ENCODE peak calls at places on chromosomes 7 and 10, in six cellular contexts. One of them, this sample, is unnamed.

GRCh38 chr7:38700111-38700510 is 68.9 kb upstream of the AMPH start:
- DNase-seq in BJ: no peak
- DNase-seq in neuronal stem cell: no peak
- DNase-seq in fibroblast of lung: no peak
- DNase-seq in GM06990: no peak
- DNase-seq in CD8-positive, alpha-beta memory T cell: no peak
- DNase-seq in this sample: no peak

GRCh38 chr7:28395806-28396205 is 16.5 kb upstream of the CREB5 start:
- DNase-seq in neuronal stem cell: no peak
- DNase-seq in GM06990: no peak
- DNase-seq in fibroblast of lung: peak
- DNase-seq in BJ: no peak
- DNase-seq in CD8-positive, alpha-beta memory T cell: no peak
- DNase-seq in this sample: no peak

GRCh38 chr7:30159153-30159552 is 24.4 kb downstream of the MTURN start:
- DNase-seq in GM06990: no peak
- DNase-seq in fibroblast of lung: no peak
- DNase-seq in BJ: no peak
- DNase-seq in CD8-positive, alpha-beta memory T cell: no peak
- DNase-seq in neuronal stem cell: no peak
- DNase-seq in this sample: no peak

GRCh38 chr7:7970620-7971307 is 2.2 kb downstream of the GLCCI1 start:
- DNase-seq in neuronal stem cell: peak
- DNase-seq in CD8-positive, alpha-beta memory T cell: peak
- DNase-seq in fibroblast of lung: no peak
- DNase-seq in GM06990: no peak
- DNase-seq in BJ: no peak
- DNase-seq in this sample: no peak

GRCh38 chr7:28954446-28954845 is 3.7 kb downstream of the TRIL start:
- DNase-seq in BJ: no peak
- DNase-seq in GM06990: no peak
- DNase-seq in neuronal stem cell: no peak
- DNase-seq in fibroblast of lung: peak
- DNase-seq in CD8-positive, alpha-beta memory T cell: no peak
- DNase-seq in this sample: no peak

GRCh38 chr10:25405871-25406270 is 231.1 kb downstream of the GPR158 start:
- DNase-seq in fibroblast of lung: no peak
- DNase-seq in neuronal stem cell: no peak
- DNase-seq in CD8-positive, alpha-beta memory T cell: no peak
- DNase-seq in BJ: no peak
- DNase-seq in GM06990: no peak
- DNase-seq in this sample: no peak

GRCh38 chr10:97676770-97677581 is 10.1 kb downstream of the AVPI1 start:
- DNase-seq in CD8-positive, alpha-beta memory T cell: peak
- DNase-seq in GM06990: peak
- DNase-seq in neuronal stem cell: peak
- DNase-seq in fibroblast of lung: peak
- DNase-seq in BJ: no peak
- DNase-seq in this sample: no peak

GRCh38 chr10:77024456-77024855 is 613.2 kb downstream of the KCNMA1 start:
- DNase-seq in CD8-positive, alpha-beta memory T cell: no peak
- DNase-seq in neuronal stem cell: no peak
- DNase-seq in BJ: no peak
- DNase-seq in GM06990: no peak
- DNase-seq in fibroblast of lung: peak
- DNase-seq in this sample: no peak

GRCh38 chr10:14478639-14479038 is 147.9 kb upstream of the FRMD4A start:
- DNase-seq in CD8-positive, alpha-beta memory T cell: no peak
- DNase-seq in GM06990: no peak
- DNase-seq in fibroblast of lung: peak
- DNase-seq in BJ: peak
- DNase-seq in neuronal stem cell: peak
- DNase-seq in this sample: no peak

GRCh38 chr7:80997841-80998240 is 79.0 kb upstream of the SEMA3C start:
- DNase-seq in CD8-positive, alpha-beta memory T cell: no peak
- DNase-seq in neuronal stem cell: no peak
- DNase-seq in GM06990: no peak
- DNase-seq in BJ: no peak
- DNase-seq in fibroblast of lung: no peak
- DNase-seq in this sample: no peak

GRCh38 chr10:5547934-5548660 is 23.3 kb downstream of the CALML3 start:
- DNase-seq in BJ: no peak
- DNase-seq in neuronal stem cell: no peak
- DNase-seq in fibroblast of lung: no peak
- DNase-seq in CD8-positive, alpha-beta memory T cell: no peak
- DNase-seq in GM06990: no peak
- DNase-seq in this sample: no peak

GRCh38 chr7:821688-822087 is 10.6 kb upstream of the SUN1 start:
- DNase-seq in GM06990: no peak
- DNase-seq in fibroblast of lung: no peak
- DNase-seq in neuronal stem cell: no peak
- DNase-seq in BJ: no peak
- DNase-seq in CD8-positive, alpha-beta memory T cell: no peak
- DNase-seq in this sample: no peak

GRCh38 chr7:30922596-30922995 is 10.9 kb downstream of the AQP1 start:
- DNase-seq in fibroblast of lung: no peak
- DNase-seq in neuronal stem cell: no peak
- DNase-seq in BJ: no peak
- DNase-seq in CD8-positive, alpha-beta memory T cell: no peak
- DNase-seq in GM06990: no peak
- DNase-seq in this sample: no peak

GRCh38 chr7:18041202-18041601 is 13.6 kb upstream of the PRPS1L1 start:
- DNase-seq in neuronal stem cell: no peak
- DNase-seq in fibroblast of lung: peak
- DNase-seq in BJ: no peak
- DNase-seq in GM06990: no peak
- DNase-seq in CD8-positive, alpha-beta memory T cell: no peak
- DNase-seq in this sample: no peak

GRCh38 chr10:128730922-128731321 is 604.7 kb upstream of the MKI67 start:
- DNase-seq in BJ: no peak
- DNase-seq in fibroblast of lung: no peak
- DNase-seq in GM06990: no peak
- DNase-seq in neuronal stem cell: no peak
- DNase-seq in CD8-positive, alpha-beta memory T cell: no peak
- DNase-seq in this sample: no peak

GRCh38 chr7:64999165-65000004 is 7.1 kb downstream of the ERV3-1 start:
- DNase-seq in GM06990: peak
- DNase-seq in BJ: no peak
- DNase-seq in fibroblast of lung: peak
- DNase-seq in CD8-positive, alpha-beta memory T cell: no peak
- DNase-seq in neuronal stem cell: no peak
- DNase-seq in this sample: no peak

GRCh38 chr10:122852261-122852660 is 6.6 kb upstream of the CUZD1 start:
- DNase-seq in CD8-positive, alpha-beta memory T cell: no peak
- DNase-seq in neuronal stem cell: no peak
- DNase-seq in fibroblast of lung: no peak
- DNase-seq in BJ: no peak
- DNase-seq in GM06990: no peak
- DNase-seq in this sample: no peak

GRCh38 chr10:101704306-101704705 is 9.3 kb upstream of the FBXW4 start:
- DNase-seq in fibroblast of lung: no peak
- DNase-seq in GM06990: no peak
- DNase-seq in BJ: no peak
- DNase-seq in neuronal stem cell: no peak
- DNase-seq in CD8-positive, alpha-beta memory T cell: no peak
- DNase-seq in this sample: no peak

GRCh38 chr7:66921918-66922486 is 977 bp downstream of the TMEM248 start:
- DNase-seq in CD8-positive, alpha-beta memory T cell: peak
- DNase-seq in fibroblast of lung: no peak
- DNase-seq in GM06990: no peak
- DNase-seq in neuronal stem cell: no peak
- DNase-seq in BJ: no peak
- DNase-seq in this sample: no peak

GRCh38 chr10:17609523-17610079 is 7.6 kb downstream of the HACD1 start:
- DNase-seq in fibroblast of lung: no peak
- DNase-seq in neuronal stem cell: no peak
- DNase-seq in CD8-positive, alpha-beta memory T cell: no peak
- DNase-seq in GM06990: no peak
- DNase-seq in BJ: no peak
- DNase-seq in this sample: no peak

GRCh38 chr7:149355390-149356048 is 93.5 kb downstream of the ZNF783 start:
- DNase-seq in CD8-positive, alpha-beta memory T cell: no peak
- DNase-seq in GM06990: no peak
- DNase-seq in fibroblast of lung: no peak
- DNase-seq in neuronal stem cell: no peak
- DNase-seq in BJ: no peak
- DNase-seq in this sample: no peak

DNA sequence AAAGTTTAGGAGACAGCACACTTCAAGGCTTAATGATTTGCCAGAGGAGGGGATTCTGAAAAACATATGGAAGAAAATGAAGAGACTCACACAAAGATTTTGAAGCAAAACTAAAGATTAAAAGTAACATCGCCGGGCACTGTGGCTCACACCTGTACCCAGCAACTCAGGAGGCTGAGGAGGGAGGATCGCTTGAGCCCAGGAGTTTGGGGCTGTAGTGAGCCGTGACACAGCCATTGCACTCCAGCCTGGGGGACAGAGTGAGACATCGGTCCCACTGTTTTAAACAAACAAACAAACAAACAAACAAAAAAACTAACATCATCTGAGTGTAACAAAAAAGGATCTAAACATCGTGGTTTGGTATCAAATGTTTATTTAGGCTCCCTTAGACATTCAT is 33.7 kb upstream of the DAGLB start:
- DNase-seq in neuronal stem cell: no peak
- DNase-seq in BJ: no peak
- DNase-seq in CD8-positive, alpha-beta memory T cell: no peak
- DNase-seq in fibroblast of lung: no peak
- DNase-seq in GM06990: no peak
- DNase-seq in this sample: no peak
- H3K4me3 ChIP-seq in neuronal stem cell: no peak
- H3K4me3 ChIP-seq in BJ: no peak
- H3K4me3 ChIP-seq in CD8-positive, alpha-beta memory T cell: no peak
- H3K4me3 ChIP-seq in fibroblast of lung: peak
- H3K4me3 ChIP-seq in GM06990: no peak
- H3K4me3 ChIP-seq in this sample: no peak

GRCh38 chr7:116673504-116673865 is 1.5 kb downstream of the MET start:
- DNase-seq in GM06990: no peak
- DNase-seq in fibroblast of lung: no peak
- DNase-seq in neuronal stem cell: no peak
- DNase-seq in BJ: no peak
- DNase-seq in CD8-positive, alpha-beta memory T cell: no peak
- DNase-seq in this sample: no peak
- H3K4me3 ChIP-seq in GM06990: no peak
- H3K4me3 ChIP-seq in fibroblast of lung: peak
- H3K4me3 ChIP-seq in neuronal stem cell: no peak
- H3K4me3 ChIP-seq in BJ: peak
- H3K4me3 ChIP-seq in CD8-positive, alpha-beta memory T cell: no peak
- H3K4me3 ChIP-seq in this sample: peak

DNA sequence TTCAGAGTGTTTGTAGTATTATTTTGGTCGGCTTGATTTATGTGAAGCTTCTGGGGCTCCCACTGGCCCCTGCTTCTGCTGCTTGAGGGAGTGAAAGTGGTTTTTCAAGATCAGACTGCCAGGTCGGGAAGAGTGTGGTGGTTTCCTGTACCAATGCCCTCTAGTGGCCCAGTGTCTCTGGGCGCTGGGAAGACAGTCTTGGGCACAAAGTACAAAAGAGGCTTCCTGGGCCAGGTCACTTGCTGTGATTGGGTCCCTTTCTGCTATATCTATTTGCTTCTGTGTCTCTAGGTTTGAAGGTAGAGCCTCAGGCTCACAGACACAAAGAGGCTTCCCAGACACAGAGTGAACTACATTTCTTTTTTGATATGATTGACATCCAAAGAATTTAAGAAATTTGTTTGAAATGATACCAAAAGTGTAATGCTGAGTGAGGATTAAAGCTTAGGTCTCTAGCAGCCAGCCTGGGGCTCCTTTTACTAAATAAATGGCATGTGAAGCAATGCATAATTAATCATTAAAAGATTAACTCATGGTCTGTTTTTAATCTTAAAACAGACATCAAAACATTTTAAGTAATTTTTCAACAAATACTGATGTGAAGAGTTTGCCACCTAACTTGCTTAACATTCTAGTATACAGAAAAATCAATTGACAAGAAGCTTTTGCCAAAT is 36.3 kb downstream of the ABCB1 start:
- DNase-seq in fibroblast of lung: no peak
- DNase-seq in GM06990: no peak
- DNase-seq in BJ: no peak
- DNase-seq in neuronal stem cell: peak
- DNase-seq in CD8-positive, alpha-beta memory T cell: peak
- DNase-seq in this sample: no peak
- H3K4me3 ChIP-seq in fibroblast of lung: no peak
- H3K4me3 ChIP-seq in GM06990: no peak
- H3K4me3 ChIP-seq in BJ: no peak
- H3K4me3 ChIP-seq in neuronal stem cell: no peak
- H3K4me3 ChIP-seq in CD8-positive, alpha-beta memory T cell: no peak
- H3K4me3 ChIP-seq in this sample: no peak

GRCh38 chr7:134317434-134317833 is 704 bp upstream of the SLC35B4 start:
- DNase-seq in GM06990: no peak
- DNase-seq in BJ: no peak
- DNase-seq in fibroblast of lung: no peak
- DNase-seq in CD8-positive, alpha-beta memory T cell: no peak
- DNase-seq in neuronal stem cell: no peak
- DNase-seq in this sample: no peak

GRCh38 chr7:134313543-134313942 is 3.2 kb downstream of the SLC35B4 start:
- DNase-seq in GM06990: no peak
- DNase-seq in CD8-positive, alpha-beta memory T cell: no peak
- DNase-seq in neuronal stem cell: no peak
- DNase-seq in fibroblast of lung: no peak
- DNase-seq in BJ: no peak
- DNase-seq in this sample: no peak

GRCh38 chr7:134316539-134317344 is at the start of gene SLC35B4:
- DNase-seq in neuronal stem cell: peak
- DNase-seq in BJ: peak
- DNase-seq in fibroblast of lung: peak
- DNase-seq in CD8-positive, alpha-beta memory T cell: peak
- DNase-seq in GM06990: peak
- DNase-seq in this sample: peak

GRCh38 chr7:134318443-134318842 is 1.7 kb upstream of the SLC35B4 start:
- DNase-seq in GM06990: no peak
- DNase-seq in CD8-positive, alpha-beta memory T cell: no peak
- DNase-seq in fibroblast of lung: no peak
- DNase-seq in BJ: no peak
- DNase-seq in neuronal stem cell: no peak
- DNase-seq in this sample: no peak

DNA sequence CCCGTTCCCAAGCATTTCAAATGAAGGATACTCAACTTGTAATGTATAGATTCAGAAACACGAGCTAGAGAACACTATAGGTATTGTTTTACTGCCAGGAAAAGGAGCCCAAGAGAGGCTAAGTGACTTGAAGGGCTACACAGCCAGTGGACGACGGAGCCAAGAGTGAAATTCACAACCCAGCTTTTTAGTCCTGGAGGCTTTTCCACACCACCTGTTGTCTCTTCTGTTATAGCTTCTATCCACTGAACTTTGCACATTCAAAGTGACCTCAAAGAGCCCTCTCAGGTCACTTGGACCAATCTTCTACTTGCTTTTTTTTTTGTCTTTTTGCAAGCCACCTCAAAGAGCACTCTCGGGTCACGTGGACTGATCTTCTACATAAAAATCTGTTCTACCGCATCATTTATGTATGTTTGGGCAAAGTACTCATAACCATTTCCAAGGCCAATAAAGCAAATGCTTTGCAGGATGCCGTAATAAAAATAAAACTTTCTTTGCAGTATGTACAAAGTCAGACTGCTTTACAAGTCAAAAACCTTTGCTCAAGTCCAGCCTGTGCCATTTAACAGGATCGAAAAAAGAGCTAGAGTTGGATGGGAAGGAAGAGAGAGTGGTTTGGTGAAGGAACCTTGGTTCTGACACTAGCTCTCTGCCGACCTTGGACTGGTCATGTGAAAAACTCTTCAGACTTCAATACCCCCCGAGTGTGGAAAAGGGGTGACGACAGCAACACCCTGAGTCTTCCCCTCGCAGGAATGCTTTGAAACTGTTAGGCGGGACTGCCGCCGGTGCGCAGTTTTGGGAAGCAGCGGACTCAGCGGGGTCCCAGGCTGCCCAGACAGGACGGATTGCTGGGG is 821 bp downstream of the SLC35B4 start:
- DNase-seq in neuronal stem cell: no peak
- DNase-seq in CD8-positive, alpha-beta memory T cell: peak
- DNase-seq in BJ: no peak
- DNase-seq in fibroblast of lung: peak
- DNase-seq in GM06990: no peak
- DNase-seq in this sample: no peak
- H3K4me3 ChIP-seq in neuronal stem cell: peak
- H3K4me3 ChIP-seq in CD8-positive, alpha-beta memory T cell: peak
- H3K4me3 ChIP-seq in BJ: peak
- H3K4me3 ChIP-seq in fibroblast of lung: peak
- H3K4me3 ChIP-seq in GM06990: peak
- H3K4me3 ChIP-seq in this sample: peak

This sample was measured in kidney epithelial cell.